ENCODE peak calls at places on chromosomes 3 and 15, in ten cellular contexts. Y is stomach; W is heart right ventricle; Q is astrocyte; I is aorta; F is small intestine; E is lower lobe of right lung; X is CD8-positive, alpha-beta T cell; M is heart left ventricle; K is tibial artery. T is an unnamed sample.

GRCh38 chr3:190855151-190855550 is 7.3 kb downstream of the GMNC start:
- DNase-seq in Y (no peak), K (no peak), W (no peak), M (no peak), F (no peak), Q (no peak), I (no peak), X (no peak), E (no peak), T (no peak)

GRCh38 chr3:70748593-70748992 is 436.2 kb upstream of the MDFIC2 start:
- DNase-seq in X (no peak), E (no peak), M (no peak), Q (no peak), I (no peak), Y (no peak), K (no peak), W (no peak), F (no peak), T (no peak)

GRCh38 chr3:192795021-192795420 is 67.7 kb upstream of the FGF12 start:
- DNase-seq in Q (peak; percentile 73), X (no peak), I (no peak), F (no peak), K (no peak), Y (no peak), M (no peak), E (no peak), W (no peak), T (no peak)

GRCh38 chr3:72574144-72574543 is 274.1 kb downstream of the SHQ1 start:
- DNase-seq in W (no peak), Q (no peak), M (no peak), E (no peak), Y (no peak), I (no peak), F (no peak), K (no peak), X (no peak), T (no peak)

GRCh38 chr3:177377166-177377565 is 179.9 kb upstream of the TBL1XR1 start:
- DNase-seq in F (no peak), I (no peak), Q (no peak), Y (peak; percentile 43), K (no peak), W (no peak), E (peak; percentile 62), M (no peak), X (no peak), T (peak; percentile 69)

GRCh38 chr3:194908972-194909371 is 223.3 kb downstream of the FAM43A start:
- DNase-seq in W (no peak), I (no peak), E (no peak), X (no peak), Q (no peak), Y (no peak), M (no peak), K (no peak), F (peak; percentile 19), T (no peak)

GRCh38 chr3:188664795-188665194 is 507.0 kb upstream of the TPRG1 start:
- DNase-seq in X (no peak), K (no peak), F (peak; percentile 31), I (no peak), E (no peak), Y (no peak), M (no peak), W (no peak), Q (no peak), T (no peak)

GRCh38 chr15:42194502-42194901 is 13.6 kb downstream of the VPS39 start:
- DNase-seq in F (no peak), Y (no peak), W (no peak), K (no peak), Q (peak; percentile 10), E (peak; percentile 52), X (no peak), I (no peak), M (no peak), T (peak; percentile 65)

GRCh38 chr15:99135194-99135593 is 30.3 kb downstream of the SYNM start:
- DNase-seq in K (no peak), E (no peak), F (no peak), Q (no peak), M (no peak), W (no peak), Y (no peak), X (no peak), I (no peak), T (no peak)

GRCh38 chr3:19931180-19931692 is 2.8 kb downstream of the EFHB start:
- DNase-seq in K (no peak), Y (no peak), W (no peak), E (no peak), I (no peak), Q (no peak), F (peak; percentile 8), M (no peak), X (no peak), T (no peak)

GRCh38 chr3:41519746-41520145 is 320.4 kb downstream of the CTNNB1 start:
- DNase-seq in E (no peak), Q (no peak), X (no peak), M (no peak), K (no peak), W (no peak), Y (no peak), F (no peak), I (no peak), T (no peak)

DNA sequence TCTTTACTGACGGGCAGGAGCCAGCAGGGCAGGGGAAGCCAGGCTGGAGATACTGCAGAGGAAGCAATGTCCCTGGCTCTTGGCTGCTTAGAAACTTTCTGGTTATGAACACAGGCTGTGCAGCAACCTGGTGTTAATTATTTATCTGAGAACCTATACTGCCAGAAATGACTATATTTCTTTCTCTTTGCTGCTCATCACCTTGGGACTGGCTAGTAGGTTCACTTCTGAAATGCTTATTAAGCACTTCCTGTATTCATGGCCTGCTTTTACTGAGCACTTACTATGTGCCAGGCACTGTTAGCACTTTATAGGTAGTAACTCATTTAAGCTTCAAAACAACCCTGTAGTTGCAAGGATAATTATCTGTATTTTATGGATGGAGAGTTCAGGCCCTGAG is 57.6 kb downstream of the RAB11A start:
- DNase-seq in X (no peak), E (no peak), K (no peak), I (no peak), F (no peak), Q (no peak), W (no peak), Y (no peak), M (no peak), T (no peak)
- H3K4me1 ChIP-seq in X (no peaks in the 10 kb centered on the region), E (no peaks in the 10 kb centered on the region), K (no peaks in the 10 kb centered on the region), I (no peaks in the 10 kb centered on the region), F (no peaks in the 10 kb centered on the region), Q (no peaks in the 10 kb centered on the region), W (no peaks in the 10 kb centered on the region), Y (no peaks in the 10 kb centered on the region), M (no peaks in the 10 kb centered on the region), T (no peaks in the 10 kb centered on the region)

GRCh38 chr3:185983495-185984141 is 45.8 kb upstream of the TRA2B start:
- DNase-seq in W (peak; percentile 76), I (peak; percentile 83), Y (peak; percentile 79), E (peak; percentile 70), Q (peak; percentile 15), M (peak; percentile 57), X (peak; percentile 14), K (peak; percentile 85), F (peak; percentile 73), T (peak; percentile 71)
- H3K4me3 ChIP-seq in W (no peak overlapping the region), I (no peak overlapping the region), Y (no peak overlapping the region), E (no peak overlapping the region), Q (no peak overlapping the region), M (peak overlapping the region; percentile 26), X (no peak overlapping the region), K (no peak overlapping the region), F (no peak overlapping the region), T (no peak overlapping the region)

DNA sequence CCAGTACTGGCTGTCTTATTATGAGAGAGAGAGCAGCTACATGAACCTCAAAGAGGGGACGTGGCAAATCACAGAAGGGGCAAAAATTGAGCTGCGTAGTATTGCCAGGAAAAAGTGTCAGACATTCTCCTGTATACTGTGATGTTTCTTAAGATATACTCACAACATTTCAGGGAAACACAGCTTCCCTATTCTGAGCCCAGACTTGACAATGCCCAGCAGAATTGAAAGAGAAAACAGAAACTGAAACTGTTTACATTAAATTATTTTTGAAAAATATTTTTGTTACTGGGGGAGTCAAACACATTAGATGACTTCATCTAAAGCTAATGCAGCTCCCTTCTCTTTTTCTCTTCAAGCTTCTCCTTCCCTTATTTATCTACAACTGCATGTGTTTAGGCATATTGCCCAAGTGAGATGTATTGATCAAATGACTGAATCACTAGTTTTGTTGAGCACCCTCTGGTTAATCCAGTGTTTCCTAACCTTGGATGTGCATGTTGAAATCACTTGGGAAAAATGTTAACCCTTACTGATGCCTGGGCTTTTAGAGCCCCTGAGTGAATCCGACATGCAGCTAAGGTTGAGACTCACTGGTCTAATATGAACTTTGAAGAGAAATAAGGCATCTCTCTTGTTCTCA is 39.5 kb downstream of the CADPS start:
- DNase-seq in W (no peak), Q (no peak), X (no peak), K (no peak), I (no peak), M (no peak), E (no peak), Y (no peak), F (no peak), T (no peak)
- H3K4me1 ChIP-seq in W (no peaks in the 10 kb centered on the region), Q (no peaks in the 10 kb centered on the region), X (no peaks in the 10 kb centered on the region), K (no peaks in the 10 kb centered on the region), I (no peaks in the 10 kb centered on the region), M (no peaks in the 10 kb centered on the region), E (no peaks in the 10 kb centered on the region), Y (no peaks in the 10 kb centered on the region), F (peaks cover 3% of the 10 kb centered on the region), T (no peaks in the 10 kb centered on the region)

GRCh38 chr15:63478243-63478642 is 26.1 kb upstream of the USP3 start:
- DNase-seq in Q (no peak), F (peak; percentile 55), K (no peak), Y (no peak), X (no peak), M (no peak), W (no peak), E (no peak), I (no peak), T (no peak)

GRCh38 chr15:63482874-63483323 is 21.5 kb upstream of the USP3 start:
- DNase-seq in X (no peak), M (no peak), K (no peak), F (no peak), E (no peak), W (no peak), I (no peak), Y (no peak), Q (no peak), T (no peak)

GRCh38 chr15:63483521-63484371 is 20.6 kb upstream of the USP3 start:
- DNase-seq in X (no peak), Q (no peak), W (no peak), I (no peak), M (no peak), Y (no peak), F (no peak), K (no peak), E (peak; percentile 58), T (no peak)

GRCh38 chr15:63481105-63481810 is 23.1 kb upstream of the USP3 start:
- DNase-seq in F (peak; percentile 25), W (no peak), X (no peak), M (no peak), Q (peak; percentile 18), E (no peak), Y (no peak), I (no peak), K (no peak), T (no peak)

DNA sequence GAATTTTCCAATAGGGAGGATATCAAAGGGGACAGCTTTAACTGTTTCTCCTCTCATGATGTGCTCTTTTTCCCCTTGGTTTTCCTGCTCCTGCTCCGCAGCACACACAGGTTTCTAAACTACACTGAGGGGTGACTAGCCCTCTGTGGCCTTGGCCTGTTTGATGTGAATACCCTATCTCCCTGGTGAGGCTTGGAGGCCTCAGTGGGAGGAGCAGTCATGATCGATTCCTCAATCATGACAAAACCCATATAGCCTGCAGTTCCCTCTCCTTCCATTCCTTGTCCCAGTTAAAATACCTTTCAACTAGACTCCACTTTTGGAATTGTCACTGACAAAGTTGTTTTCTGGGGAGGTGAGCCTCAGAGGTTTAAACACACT is 24.0 kb upstream of the USP3 start:
- DNase-seq in W (no peak), M (no peak), Y (no peak), K (no peak), X (no peak), I (no peak), E (no peak), Q (no peak), F (no peak), T (no peak)
- H3K4me3 ChIP-seq in W (no peak overlapping the region), M (no peak overlapping the region), Y (no peak overlapping the region), K (no peak overlapping the region), X (no peak overlapping the region), I (no peak overlapping the region), E (no peak overlapping the region), Q (no peak overlapping the region), F (no peak overlapping the region), T (no peak overlapping the region)